ENCODE peak calls at places on chromosomes 6 and 20, in four cellular contexts. I is IMR-90, H is K562, A is HepG2. B is an unnamed sample.

GRCh38 chr6:168045141-168045691 is 33.8 kb downstream of the FRMD1 start:
- DNase-seq in I (no peak), H (no peak), A (peak; percentile 34), B (no peak)

GRCh38 chr6:106087548-106088325 is 1.6 kb downstream of the PRDM1 start:
- DNase-seq in I (peak; percentile 87), H (no peak), A (no peak), B (no peak)

GRCh38 chr20:32535953-32536823 is 48.9 kb downstream of the NOL4L start:
- DNase-seq in I (peak; percentile 6), H (peak; percentile 96), A (peak; percentile 79), B (peak; percentile 44)

GRCh38 chr6:161228911-161229591 is 44.8 kb downstream of the AGPAT4 start:
- DNase-seq in I (peak; percentile 95), H (no peak), A (no peak), B (no peak)

GRCh38 chr6:132763269-132763668 is 5.6 kb upstream of the VNN2 start:
- DNase-seq in I (no peak), H (no peak), A (no peak), B (no peak)

GRCh38 chr6:80022803-80023202 is 18.4 kb downstream of the TTK start:
- DNase-seq in I (peak; percentile 86), H (no peak), A (no peak), B (no peak)

GRCh38 chr6:159819932-159820640 is 20.0 kb downstream of the PNLDC1 start:
- DNase-seq in I (no peak), H (no peak), A (no peak), B (no peak)

GRCh38 chr6:154861825-154862224 is 128.6 kb downstream of the SCAF8 start:
- DNase-seq in I (no peak), H (no peak), A (no peak), B (no peak)

GRCh38 chr6:22099241-22099640 is 197.6 kb downstream of the PRL start:
- DNase-seq in I (no peak), H (no peak), A (no peak), B (no peak)

GRCh38 chr20:30594112-30594511 is 663.4 kb upstream of the DEFB115 start:
- DNase-seq in I (no peak), H (no peak), A (no peak), B (no peak)

GRCh38 chr6:142926494-142927273 is 18.3 kb downstream of the HIVEP2 start:
- DNase-seq in I (peak; percentile 90), H (peak; percentile 22), A (peak; percentile 93), B (peak; percentile 74)

GRCh38 chr6:6844451-6844974 is 256.0 kb downstream of the LY86 start:
- DNase-seq in I (no peak), H (no peak), A (no peak), B (no peak)

GRCh38 chr6:105890521-105891244 is 195.5 kb upstream of the PRDM1 start:
- DNase-seq in I (no peak), H (no peak), A (no peak), B (no peak)

GRCh38 chr6:87944541-87944954 is 103.1 kb upstream of the SPACA1 start:
- DNase-seq in I (peak; percentile 36), H (no peak), A (peak; percentile 71), B (peak; percentile 5)

GRCh38 chr20:45353746-45354145 is 5.5 kb upstream of the SDC4 start:
- DNase-seq in I (no peak), H (no peak), A (no peak), B (no peak)

GRCh38 chr6:1767481-1768246 is 157.9 kb downstream of the FOXC1 start:
- DNase-seq in I (peak; percentile 46), H (no peak), A (no peak), B (peak; percentile 2)

GRCh38 chr6:156563710-156564109 is 213.5 kb upstream of the ARID1B start:
- DNase-seq in I (no peak), H (no peak), A (no peak), B (no peak)

GRCh38 chr6:2102966-2103365 is 142.4 kb downstream of the GMDS start:
- DNase-seq in I (no peak), H (no peak), A (no peak), B (no peak)

GRCh38 chr6:43770417-43771209 is 602 bp downstream of the VEGFA start:
- DNase-seq in I (peak; percentile 69), H (peak; percentile 88), A (peak; percentile 45), B (peak; percentile 67)

GRCh38 chr6:138227316-138227781 is 9.1 kb upstream of the PBOV1 start:
- DNase-seq in I (no peak), H (no peak), A (peak; percentile 80), B (no peak)

DNA sequence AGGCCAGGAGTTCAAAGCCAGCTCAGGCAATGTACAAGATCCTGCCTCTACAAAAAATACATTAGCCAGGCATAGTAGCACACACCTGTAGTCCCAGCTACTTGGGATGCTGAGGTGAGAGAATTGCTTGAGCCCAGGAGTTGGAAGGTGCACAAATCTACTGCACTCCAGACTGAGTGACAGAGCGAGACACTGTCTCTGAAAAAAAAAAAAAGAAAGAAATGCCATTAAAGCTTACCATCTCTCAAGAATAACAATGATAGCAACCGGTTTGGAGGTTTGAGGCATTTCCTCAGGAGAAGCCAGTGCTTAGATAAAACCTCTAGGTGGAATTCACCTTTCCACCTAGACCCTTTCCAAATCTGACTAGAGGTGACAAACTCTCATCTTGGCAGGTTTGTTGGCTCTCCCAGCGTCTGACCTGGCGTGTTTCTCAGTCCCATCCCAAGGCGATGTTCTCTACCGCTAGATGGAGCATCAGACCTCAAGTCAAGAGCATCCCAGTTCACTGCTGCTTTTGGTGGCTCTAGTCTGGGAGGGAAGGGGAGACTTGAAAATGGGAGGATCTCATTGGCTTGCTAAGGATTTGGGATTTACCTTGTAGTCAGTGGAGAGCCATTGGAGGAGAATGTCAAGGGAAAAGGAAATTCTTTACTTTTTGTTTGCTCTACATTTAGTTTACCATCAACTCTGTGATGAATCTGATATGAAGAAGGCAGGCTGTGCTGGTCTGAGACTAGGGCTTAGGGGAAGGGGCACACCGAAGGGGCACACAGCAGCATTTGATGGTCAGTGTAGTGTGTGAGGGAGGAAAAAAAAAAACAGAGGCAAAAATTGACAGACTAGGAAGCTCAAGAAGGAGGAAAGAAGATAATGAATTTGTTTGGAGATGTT is 67.9 kb downstream of the NCOA7 start:
- DNase-seq in I (peak; percentile 80), H (peak; percentile 49), A (peak; percentile 80), B (peak; percentile 85)
- TF ChIP-seq MAZ in I (no peak), H (no peak), A (no peak), B (no peak)

GRCh38 chr20:9397928-9398327 is 116.5 kb upstream of the LAMP5 start:
- DNase-seq in I (no peak), H (no peak), A (no peak), B (no peak)
- TF ChIP-seq MAZ in I (no peak), H (no peak), A (no peak), B (no peak)

DNA sequence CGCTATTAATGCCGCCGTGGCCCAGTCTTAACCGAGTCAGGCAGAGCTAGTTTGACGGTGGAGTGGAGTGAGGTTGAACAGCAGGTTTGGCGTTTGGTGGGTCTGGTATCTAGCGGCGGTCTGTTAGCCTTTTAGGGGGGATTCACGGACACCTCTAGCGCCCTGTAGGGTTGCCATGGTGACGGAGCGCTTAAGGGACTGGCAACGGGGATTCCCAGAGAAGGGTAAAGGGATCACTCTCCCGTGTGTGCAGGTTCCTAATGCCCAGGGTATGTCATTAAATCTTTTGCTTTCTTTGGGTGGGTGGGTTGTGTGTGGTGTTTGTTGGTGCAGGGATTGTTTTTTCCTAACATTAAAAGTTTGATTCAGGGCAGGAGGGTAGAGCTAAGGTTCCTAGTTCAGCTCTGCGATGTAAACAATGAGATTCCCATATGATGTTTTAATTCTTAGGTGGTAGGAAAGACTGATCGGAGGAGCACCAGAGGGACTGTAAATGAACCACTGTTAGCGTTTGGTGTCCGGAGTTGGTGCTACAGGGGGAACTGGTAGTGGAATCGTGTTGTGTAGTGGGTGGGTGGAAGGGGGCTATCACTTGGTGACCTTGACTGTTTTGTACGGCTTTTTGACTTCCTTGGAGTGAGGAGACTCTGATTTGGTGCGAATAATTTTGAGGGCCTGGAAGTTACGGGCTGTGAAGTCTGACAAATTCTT is 4.9 kb downstream of the BRD2 start:
- DNase-seq in I (peak; percentile 40), H (peak; percentile 49), A (peak; percentile 50), B (no peak)
- TF ChIP-seq MAZ in I (no peak), H (no peak), A (no peak), B (no peak)

GRCh38 chr20:34299925-34300806 is 3.0 kb downstream of the AHCY start:
- DNase-seq in I (peak; percentile 44), H (no peak), A (peak; percentile 87), B (no peak)
- TF ChIP-seq MAZ in I (no peak), H (no peak), A (no peak), B (no peak)